ENCODE peak calls at places on chromosomes 6 and 20, in eight cellular contexts. E is spleen; D is heart right ventricle; V is fibroblast of lung; C is CD8-positive, alpha-beta memory T cell; B is uterus; A is pancreas; N is OCI-LY7. I is an unnamed sample.

GRCh38 chr20:31661625-31662371 is 24.1 kb downstream of the COX4I2 start:
- DNase-seq in E (peak), D (peak), V (peak), C (peak), B (peak), A (peak), N (peak), I (no peak)

GRCh38 chr6:91669154-91669903 is 1082.5 kb upstream of the MAP3K7 start:
- DNase-seq in E (no peak), D (peak), V (peak), C (no peak), B (no peak), A (no peak), N (no peak), I (no peak)

GRCh38 chr20:25324412-25324811 is 66.2 kb downstream of the ABHD12 start:
- DNase-seq in E (no peak), D (peak), V (no peak), C (no peak), B (no peak), A (peak), N (no peak), I (peak)

GRCh38 chr20:59958123-59958522 is at the start of gene CDH26:
- DNase-seq in E (no peak), D (no peak), V (no peak), C (no peak), B (no peak), A (no peak), N (no peak), I (no peak)

GRCh38 chr6:163296835-163297519 is 117.5 kb upstream of the QKI start:
- DNase-seq in E (no peak), D (no peak), V (peak), C (no peak), B (no peak), A (no peak), N (no peak), I (no peak)

GRCh38 chr6:15620616-15621015 is 42.2 kb downstream of the DTNBP1 start:
- DNase-seq in E (no peak), D (no peak), V (no peak), C (no peak), B (no peak), A (no peak), N (no peak), I (no peak)

GRCh38 chr6:144544266-144544830 is 259.2 kb downstream of the UTRN start:
- DNase-seq in E (no peak), D (no peak), V (no peak), C (no peak), B (no peak), A (no peak), N (no peak), I (no peak)

GRCh38 chr20:51044796-51045195 is 21.9 kb upstream of the KCNG1 start:
- DNase-seq in E (peak), D (no peak), V (no peak), C (no peak), B (no peak), A (no peak), N (no peak), I (no peak)

GRCh38 chr6:161292650-161293281 is 18.9 kb upstream of the AGPAT4 start:
- DNase-seq in E (no peak), D (no peak), V (no peak), C (no peak), B (no peak), A (no peak), N (no peak), I (no peak)

GRCh38 chr6:45423111-45423900 is 45.6 kb upstream of the SUPT3H start:
- DNase-seq in E (peak), D (peak), V (peak), C (no peak), B (no peak), A (peak), N (no peak), I (no peak)

GRCh38 chr6:92124126-92124525 is 1295.2 kb downstream of the EPHA7 start:
- DNase-seq in E (no peak), D (no peak), V (peak), C (no peak), B (no peak), A (no peak), N (no peak), I (no peak)

GRCh38 chr6:11427827-11428245 is 109.7 kb upstream of the TMEM170B start:
- DNase-seq in E (no peak), D (no peak), V (peak), C (no peak), B (no peak), A (no peak), N (no peak), I (no peak)

GRCh38 chr20:9837634-9838033 is 1.2 kb downstream of the PAK5 start:
- DNase-seq in E (no peak), D (no peak), V (no peak), C (no peak), B (no peak), A (no peak), N (no peak), I (no peak)

GRCh38 chr20:50876816-50877215 is 54.4 kb downstream of the ADNP start:
- DNase-seq in E (peak), D (no peak), V (no peak), C (no peak), B (no peak), A (no peak), N (no peak), I (no peak)

GRCh38 chr6:44617416-44617815 is 229.9 kb downstream of the CDC5L start:
- DNase-seq in E (no peak), D (no peak), V (no peak), C (no peak), B (no peak), A (no peak), N (no peak), I (no peak)

GRCh38 chr6:162234631-162235030 is 492.9 kb downstream of the PRKN start:
- DNase-seq in E (no peak), D (no peak), V (no peak), C (no peak), B (no peak), A (no peak), N (no peak), I (no peak)

GRCh38 chr6:29815118-29815750 is 12.4 kb upstream of the HLA-G start:
- DNase-seq in E (no peak), D (no peak), V (no peak), C (no peak), B (no peak), A (no peak), N (no peak), I (no peak)

GRCh38 chr6:157148391-157149323 is 174.7 kb downstream of the TMEM242 start:
- DNase-seq in E (no peak), D (peak), V (peak), C (no peak), B (peak), A (peak), N (no peak), I (peak)

GRCh38 chr6:32968770-32969684 is 633 bp downstream of the BRD2 start:
- DNase-seq in E (peak), D (peak), V (peak), C (peak), B (peak), A (peak), N (peak), I (peak)

GRCh38 chr6:90788781-90789180 is 201.9 kb upstream of the MAP3K7 start:
- DNase-seq in E (no peak), D (no peak), V (no peak), C (no peak), B (no peak), A (no peak), N (no peak), I (no peak)

GRCh38 chr6:163352011-163352685 is 62.4 kb upstream of the QKI start:
- DNase-seq in E (no peak), D (no peak), V (no peak), C (no peak), B (no peak), A (no peak), N (no peak), I (no peak)

GRCh38 chr6:165872811-165873210 is 209.8 kb upstream of the PDE10A start:
- DNase-seq in E (no peak), D (no peak), V (no peak), C (no peak), B (no peak), A (no peak), N (no peak), I (no peak)
- H3K27ac ChIP-seq in E (no peak), D (no peak), V (no peak), C (no peak), B (no peak), A (no peak), N (no peak), I (no peak)

GRCh38 chr20:13220194-13220856 is 749 bp upstream of the ISM1 start:
- DNase-seq in E (peak), D (peak), V (peak), C (no peak), B (peak), A (peak), N (no peak), I (no peak)
- H3K4me3 ChIP-seq in E (peak), D (peak), V (no peak), C (peak), B (peak), A (peak), N (no peak), I (peak)

GRCh38 chr20:57372581-57373350 is 18.4 kb upstream of the RBM38 start:
- DNase-seq in E (no peak), D (no peak), V (no peak), C (no peak), B (no peak), A (no peak), N (no peak), I (no peak)
- H3K27ac ChIP-seq in E (peak), D (no peak), V (no peak), C (no peak), B (no peak), A (no peak), N (no peak), I (no peak)

GRCh38 chr20:58842276-58842675 is 8.4 kb downstream of the GNAS-AS1 start:
- DNase-seq in E (no peak), D (no peak), V (no peak), C (no peak), B (no peak), A (no peak), N (no peak), I (no peak)
- H3K4me3 ChIP-seq in E (no peak), D (no peak), V (no peak), C (no peak), B (no peak), A (no peak), N (no peak), I (no peak)

GRCh38 chr6:165701564-165702354 is 38.7 kb upstream of the PDE10A start:
- DNase-seq in E (no peak), D (no peak), V (no peak), C (no peak), B (no peak), A (no peak), N (no peak), I (no peak)
- H3K27ac ChIP-seq in E (no peak), D (peak), V (no peak), C (no peak), B (no peak), A (no peak), N (no peak), I (no peak)

GRCh38 chr6:134908906-134909516 is 40.9 kb downstream of the ALDH8A1 start:
- DNase-seq in E (no peak), D (peak), V (peak), C (no peak), B (peak), A (peak), N (no peak), I (no peak)

GRCh38 chr6:134910596-134910935 is 39.3 kb downstream of the ALDH8A1 start:
- DNase-seq in E (no peak), D (no peak), V (peak), C (no peak), B (no peak), A (no peak), N (no peak), I (no peak)

GRCh38 chr6:134911532-134911931 is 38.4 kb downstream of the ALDH8A1 start:
- DNase-seq in E (no peak), D (no peak), V (peak), C (no peak), B (no peak), A (no peak), N (no peak), I (no peak)

GRCh38 chr6:134909701-134910595 is 40.0 kb downstream of the ALDH8A1 start:
- DNase-seq in E (no peak), D (no peak), V (peak), C (no peak), B (no peak), A (no peak), N (no peak), I (no peak)
- H3K4me3 ChIP-seq in E (no peak), D (no peak), V (no peak), C (no peak), B (no peak), A (no peak), N (no peak), I (no peak)

GRCh38 chr20:44626278-44626677 is 25.2 kb downstream of the ADA start:
- DNase-seq in E (no peak), D (no peak), V (no peak), C (no peak), B (no peak), A (no peak), N (no peak), I (no peak)

GRCh38 chr20:44632103-44632752 is 19.3 kb downstream of the ADA start:
- DNase-seq in E (no peak), D (no peak), V (no peak), C (no peak), B (no peak), A (no peak), N (no peak), I (no peak)

GRCh38 chr20:44629542-44629941 is 22.0 kb downstream of the ADA start:
- DNase-seq in E (no peak), D (no peak), V (no peak), C (no peak), B (no peak), A (no peak), N (no peak), I (no peak)

GRCh38 chr20:44627364-44628010 is 24.0 kb downstream of the ADA start:
- DNase-seq in E (no peak), D (no peak), V (no peak), C (no peak), B (no peak), A (no peak), N (no peak), I (no peak)

GRCh38 chr20:44629017-44629385 is 22.5 kb downstream of the ADA start:
- DNase-seq in E (no peak), D (no peak), V (no peak), C (no peak), B (no peak), A (no peak), N (no peak), I (no peak)
- H3K27ac ChIP-seq in E (no peak), D (no peak), V (no peak), C (no peak), B (no peak), A (no peak), N (no peak), I (no peak)

I was measured in ascending aorta.